ENCODE peak calls at places on chromosomes 6 and 20, in four cellular contexts. D is pancreas, Z is substantia nigra, L is spleen. A is an unnamed sample.

GRCh38 chr6:41427642-41428401 is 92.4 kb downstream of the NCR2 start:
- DNase-seq in D (peak), Z (peak), L (peak), A (no peak)

GRCh38 chr20:56628873-56629463 is at the start of gene TFAP2C:
- DNase-seq in D (peak), Z (peak), L (no peak), A (peak)

GRCh38 chr6:36526066-36526465 is 21.2 kb downstream of the STK38 start:
- DNase-seq in D (no peak), Z (no peak), L (no peak), A (no peak)

GRCh38 chr6:126926926-126927325 is 191.5 kb upstream of the RSPO3 start:
- DNase-seq in D (no peak), Z (no peak), L (no peak), A (no peak)

GRCh38 chr6:166394036-166394892 is 11.5 kb upstream of the MPC1 start:
- DNase-seq in D (no peak), Z (no peak), L (no peak), A (no peak)

GRCh38 chr20:50713677-50714101 is 17.7 kb upstream of the PARD6B start:
- DNase-seq in D (peak), Z (peak), L (no peak), A (peak)

GRCh38 chr6:41704028-41704427 is 31.4 kb downstream of the TFEB start:
- DNase-seq in D (no peak), Z (peak), L (peak), A (no peak)

GRCh38 chr20:40813213-40813510 is 124.1 kb upstream of the MAFB start:
- DNase-seq in D (no peak), Z (no peak), L (no peak), A (no peak)

GRCh38 chr20:44837949-44838348 is 27.6 kb upstream of the RIMS4 start:
- DNase-seq in D (no peak), Z (no peak), L (no peak), A (no peak)

GRCh38 chr6:29131691-29132090 is 23.8 kb downstream of the OR2J3 start:
- DNase-seq in D (no peak), Z (no peak), L (no peak), A (no peak)

GRCh38 chr20:21185849-21186248 is 60.0 kb downstream of the KIZ start:
- DNase-seq in D (no peak), Z (no peak), L (no peak), A (no peak)

GRCh38 chr6:125746731-125747588 is 2.5 kb upstream of the HEY2 start:
- DNase-seq in D (no peak), Z (peak), L (peak), A (peak)

GRCh38 chr6:98532004-98532403 is 302.4 kb upstream of the POU3F2 start:
- DNase-seq in D (no peak), Z (no peak), L (no peak), A (no peak)

GRCh38 chr6:28816909-28817807 is 106.6 kb downstream of the TRIM27 start:
- DNase-seq in D (no peak), Z (no peak), L (no peak), A (no peak)

GRCh38 chr20:36274248-36274841 is 31.8 kb upstream of the DLGAP4 start:
- DNase-seq in D (no peak), Z (no peak), L (no peak), A (no peak)

GRCh38 chr6:25223421-25224052 is 55.6 kb upstream of the CARMIL1 start:
- DNase-seq in D (peak), Z (peak), L (no peak), A (peak)

GRCh38 chr6:87623248-87623647 is 33.3 kb downstream of the ORC3 start:
- DNase-seq in D (no peak), Z (no peak), L (no peak), A (no peak)

GRCh38 chr6:168126566-168127383 is 47.8 kb upstream of the FRMD1 start:
- DNase-seq in D (no peak), Z (no peak), L (peak), A (no peak)

GRCh38 chr6:138393871-138394783 is 9.9 kb upstream of the HEBP2 start:
- DNase-seq in D (no peak), Z (no peak), L (no peak), A (no peak)

GRCh38 chr6:21500314-21500713 is 93.2 kb upstream of the SOX4 start:
- DNase-seq in D (no peak), Z (no peak), L (no peak), A (no peak)

GRCh38 chr6:83215131-83216047 is 22.2 kb downstream of the RWDD2A start:
- DNase-seq in D (no peak), Z (peak), L (no peak), A (peak)